ENCODE peak calls at places on chromosomes 16 and 17, in six cellular contexts. A is M059J; B is iPS-NIHi11; I is NCI-H1436; E is stimulated activated naive CD4-positive, alpha-beta T cell; F is stimulated activated CD4-positive, alpha-beta T cell treated with anti-CD3 and anti-CD28 coated beads, Interleukin-4, amount 100 ng/mL, for 4 hours. L is an unnamed sample.

GRCh38 chr17:65656390-65657250 is 95.2 kb upstream of the AXIN2 start:
- DNase-seq in A (no peak), B (no peak), I (no peak), E (no peak), F (peak; percentile 26), L (no peak)

GRCh38 chr16:86466695-86467406 is 43.5 kb upstream of the FOXF1 start:
- DNase-seq in A (peak; percentile 96), B (no peak), I (no peak), E (no peak), F (no peak), L (no peak)

GRCh38 chr17:74737299-74738050 is 419 bp downstream of the RAB37 start:
- DNase-seq in A (no peak), B (peak; percentile 73), I (no peak), E (peak; percentile 36), F (no peak), L (peak; percentile 92)

GRCh38 chr17:76879254-76879653 is 11.1 kb downstream of the MGAT5B start:
- DNase-seq in A (no peak), B (no peak), I (no peak), E (no peak), F (no peak), L (no peak)

GRCh38 chr17:16934836-16935235 is 37.1 kb downstream of the TNFRSF13B start:
- DNase-seq in A (no peak), B (no peak), I (no peak), E (no peak), F (no peak), L (no peak)

GRCh38 chr16:56513972-56514371 is 5.9 kb downstream of the BBS2 start:
- DNase-seq in A (peak; percentile 69), B (peak; percentile 33), I (peak; percentile 4), E (peak; percentile 51), F (peak; percentile 41), L (peak; percentile 70)

GRCh38 chr16:30351586-30352419 is 3.3 kb downstream of the CD2BP2 start:
- DNase-seq in A (peak; percentile 94), B (no peak), I (no peak), E (no peak), F (no peak), L (no peak)

GRCh38 chr16:67336646-67337045 is 10.0 kb downstream of the LRRC36 start:
- DNase-seq in A (peak; percentile 55), B (no peak), I (no peak), E (no peak), F (no peak), L (no peak)

GRCh38 chr16:70747703-70748631 is 53.0 kb downstream of the VAC14 start:
- DNase-seq in A (peak; percentile 78), B (no peak), I (no peak), E (no peak), F (no peak), L (no peak)

GRCh38 chr16:11006666-11007065 is 62.3 kb downstream of the CLEC16A start:
- DNase-seq in A (peak; percentile 26), B (no peak), I (no peak), E (no peak), F (no peak), L (no peak)

GRCh38 chr17:68581863-68582645 is 19.1 kb downstream of the FAM20A start:
- DNase-seq in A (no peak), B (no peak), I (no peak), E (no peak), F (no peak), L (no peak)

GRCh38 chr16:30927789-30928378 is 4.5 kb downstream of the FBXL19 start:
- DNase-seq in A (peak; percentile 62), B (peak; percentile 78), I (peak; percentile 91), E (peak; percentile 44), F (peak; percentile 44), L (peak; percentile 85)

GRCh38 chr16:11377156-11377555 is 31.9 kb downstream of the RMI2 start:
- DNase-seq in A (no peak), B (no peak), I (no peak), E (no peak), F (no peak), L (no peak)

GRCh38 chr17:66542183-66542966 is 240.0 kb downstream of the PRKCA start:
- DNase-seq in A (peak; percentile 82), B (no peak), I (no peak), E (no peak), F (no peak), L (no peak)

GRCh38 chr17:78935419-78936323 is 10.5 kb upstream of the TIMP2 start:
- DNase-seq in A (peak; percentile 97), B (no peak), I (no peak), E (no peak), F (no peak), L (no peak)

GRCh38 chr17:46071796-46072195 is 72.7 kb downstream of the STH start:
- DNase-seq in A (no peak), B (no peak), I (peak; percentile 88), E (no peak), F (no peak), L (no peak)

GRCh38 chr16:88904676-88905365 is 38.4 kb upstream of the PABPN1L start:
- DNase-seq in A (no peak), B (no peak), I (no peak), E (no peak), F (no peak), L (no peak)

GRCh38 chr17:45123930-45124796 is 8.2 kb downstream of the PLCD3 start:
- DNase-seq in A (peak; percentile 92), B (peak; percentile 58), I (no peak), E (no peak), F (peak; percentile 19), L (peak; percentile 44)

GRCh38 chr16:87570938-87571867 is 31.1 kb upstream of the JPH3 start:
- DNase-seq in A (peak; percentile 63), B (peak; percentile 86), I (peak; percentile 43), E (no peak), F (no peak), L (peak; percentile 89)

GRCh38 chr16:57038151-57038550 is 48.8 kb downstream of the NLRC5 start:
- DNase-seq in A (no peak), B (no peak), I (no peak), E (no peak), F (no peak), L (no peak)

L was measured in GM23338.